ENCODE peak calls at places on chromosomes 2 and 18, in nine cellular contexts. One of them, this sample, is unnamed.

GRCh38 chr18:44968336-44968735 is 287.6 kb downstream of the SETBP1 start:
- DNase-seq in astrocyte of the spinal cord: no peak
- DNase-seq in body of pancreas: peak
- DNase-seq in NCI-H510A treated with DMSO at 0.1 percent for 48 hours: no peak
- DNase-seq in BJ: no peak
- DNase-seq in D721Med: no peak
- DNase-seq in AG09309: no peak
- DNase-seq in HS-5: no peak
- DNase-seq in left ventricle myocardium inferior: no peak
- DNase-seq in this sample: no peak

GRCh38 chr2:60581461-60582282 is 28.2 kb upstream of the BCL11A start:
- DNase-seq in astrocyte of the spinal cord: peak
- DNase-seq in body of pancreas: peak
- DNase-seq in NCI-H510A treated with DMSO at 0.1 percent for 48 hours: peak
- DNase-seq in BJ: no peak
- DNase-seq in D721Med: peak
- DNase-seq in AG09309: no peak
- DNase-seq in HS-5: no peak
- DNase-seq in left ventricle myocardium inferior: peak
- DNase-seq in this sample: peak

GRCh38 chr18:77853859-77854258 is 604.2 kb downstream of the GALR1 start:
- DNase-seq in astrocyte of the spinal cord: no peak
- DNase-seq in body of pancreas: no peak
- DNase-seq in NCI-H510A treated with DMSO at 0.1 percent for 48 hours: no peak
- DNase-seq in BJ: no peak
- DNase-seq in D721Med: no peak
- DNase-seq in AG09309: no peak
- DNase-seq in HS-5: no peak
- DNase-seq in left ventricle myocardium inferior: no peak
- DNase-seq in this sample: no peak

GRCh38 chr2:238155051-238155760 is 3.6 kb upstream of the ERFE start:
- DNase-seq in astrocyte of the spinal cord: peak
- DNase-seq in body of pancreas: no peak
- DNase-seq in NCI-H510A treated with DMSO at 0.1 percent for 48 hours: peak
- DNase-seq in BJ: no peak
- DNase-seq in D721Med: no peak
- DNase-seq in AG09309: no peak
- DNase-seq in HS-5: no peak
- DNase-seq in left ventricle myocardium inferior: no peak
- DNase-seq in this sample: no peak

GRCh38 chr2:27925640-27926472 is 35.3 kb downstream of the BABAM2 start:
- DNase-seq in astrocyte of the spinal cord: no peak
- DNase-seq in body of pancreas: no peak
- DNase-seq in NCI-H510A treated with DMSO at 0.1 percent for 48 hours: no peak
- DNase-seq in BJ: no peak
- DNase-seq in D721Med: no peak
- DNase-seq in AG09309: no peak
- DNase-seq in HS-5: no peak
- DNase-seq in left ventricle myocardium inferior: no peak
- DNase-seq in this sample: no peak

GRCh38 chr18:13269599-13270011 is 51.0 kb downstream of the LDLRAD4 start:
- DNase-seq in astrocyte of the spinal cord: no peak
- DNase-seq in body of pancreas: no peak
- DNase-seq in NCI-H510A treated with DMSO at 0.1 percent for 48 hours: no peak
- DNase-seq in BJ: no peak
- DNase-seq in D721Med: no peak
- DNase-seq in AG09309: no peak
- DNase-seq in HS-5: no peak
- DNase-seq in left ventricle myocardium inferior: peak
- DNase-seq in this sample: no peak

GRCh38 chr18:22088029-22088428 is 81.4 kb upstream of the GATA6 start:
- DNase-seq in astrocyte of the spinal cord: no peak
- DNase-seq in body of pancreas: peak
- DNase-seq in NCI-H510A treated with DMSO at 0.1 percent for 48 hours: no peak
- DNase-seq in BJ: no peak
- DNase-seq in D721Med: no peak
- DNase-seq in AG09309: no peak
- DNase-seq in HS-5: no peak
- DNase-seq in left ventricle myocardium inferior: no peak
- DNase-seq in this sample: no peak

GRCh38 chr18:48676756-48677368 is 138.0 kb downstream of the CTIF start:
- DNase-seq in astrocyte of the spinal cord: peak
- DNase-seq in body of pancreas: peak
- DNase-seq in NCI-H510A treated with DMSO at 0.1 percent for 48 hours: peak
- DNase-seq in BJ: no peak
- DNase-seq in D721Med: peak
- DNase-seq in AG09309: no peak
- DNase-seq in HS-5: no peak
- DNase-seq in left ventricle myocardium inferior: peak
- DNase-seq in this sample: peak

GRCh38 chr2:215705771-215706261 is 269.9 kb upstream of the FN1 start:
- DNase-seq in astrocyte of the spinal cord: peak
- DNase-seq in body of pancreas: no peak
- DNase-seq in NCI-H510A treated with DMSO at 0.1 percent for 48 hours: no peak
- DNase-seq in BJ: no peak
- DNase-seq in D721Med: no peak
- DNase-seq in AG09309: no peak
- DNase-seq in HS-5: no peak
- DNase-seq in left ventricle myocardium inferior: no peak
- DNase-seq in this sample: no peak

GRCh38 chr2:203814661-203815540 is 52.7 kb upstream of the CTLA4 start:
- DNase-seq in astrocyte of the spinal cord: peak
- DNase-seq in body of pancreas: peak
- DNase-seq in NCI-H510A treated with DMSO at 0.1 percent for 48 hours: peak
- DNase-seq in BJ: no peak
- DNase-seq in D721Med: peak
- DNase-seq in AG09309: peak
- DNase-seq in HS-5: peak
- DNase-seq in left ventricle myocardium inferior: peak
- DNase-seq in this sample: peak

GRCh38 chr2:121664086-121664485 is 14.8 kb upstream of the CLASP1 start:
- DNase-seq in astrocyte of the spinal cord: no peak
- DNase-seq in body of pancreas: no peak
- DNase-seq in NCI-H510A treated with DMSO at 0.1 percent for 48 hours: no peak
- DNase-seq in BJ: no peak
- DNase-seq in D721Med: no peak
- DNase-seq in AG09309: no peak
- DNase-seq in HS-5: no peak
- DNase-seq in left ventricle myocardium inferior: no peak
- DNase-seq in this sample: no peak

GRCh38 chr2:239293450-239294430 is 107.1 kb downstream of the HDAC4 start:
- DNase-seq in astrocyte of the spinal cord: no peak
- DNase-seq in body of pancreas: no peak
- DNase-seq in NCI-H510A treated with DMSO at 0.1 percent for 48 hours: no peak
- DNase-seq in BJ: no peak
- DNase-seq in D721Med: no peak
- DNase-seq in AG09309: no peak
- DNase-seq in HS-5: no peak
- DNase-seq in left ventricle myocardium inferior: no peak
- DNase-seq in this sample: no peak

GRCh38 chr2:196230051-196230450 is 58.7 kb upstream of the STK17B start:
- DNase-seq in astrocyte of the spinal cord: no peak
- DNase-seq in body of pancreas: peak
- DNase-seq in NCI-H510A treated with DMSO at 0.1 percent for 48 hours: peak
- DNase-seq in BJ: no peak
- DNase-seq in D721Med: no peak
- DNase-seq in AG09309: no peak
- DNase-seq in HS-5: no peak
- DNase-seq in left ventricle myocardium inferior: no peak
- DNase-seq in this sample: no peak

GRCh38 chr2:9196637-9197036 is 10.0 kb upstream of the ASAP2 start:
- DNase-seq in astrocyte of the spinal cord: no peak
- DNase-seq in body of pancreas: no peak
- DNase-seq in NCI-H510A treated with DMSO at 0.1 percent for 48 hours: no peak
- DNase-seq in BJ: no peak
- DNase-seq in D721Med: no peak
- DNase-seq in AG09309: no peak
- DNase-seq in HS-5: no peak
- DNase-seq in left ventricle myocardium inferior: no peak
- DNase-seq in this sample: no peak

GRCh38 chr2:142130111-142131015 is 453 bp downstream of the LRP1B start:
- DNase-seq in astrocyte of the spinal cord: peak
- DNase-seq in body of pancreas: peak
- DNase-seq in NCI-H510A treated with DMSO at 0.1 percent for 48 hours: peak
- DNase-seq in BJ: no peak
- DNase-seq in D721Med: no peak
- DNase-seq in AG09309: no peak
- DNase-seq in HS-5: peak
- DNase-seq in left ventricle myocardium inferior: peak
- DNase-seq in this sample: no peak

GRCh38 chr2:216857131-216857550 is 2.7 kb downstream of the TNP1 start:
- DNase-seq in astrocyte of the spinal cord: peak
- DNase-seq in body of pancreas: no peak
- DNase-seq in NCI-H510A treated with DMSO at 0.1 percent for 48 hours: peak
- DNase-seq in BJ: no peak
- DNase-seq in D721Med: no peak
- DNase-seq in AG09309: no peak
- DNase-seq in HS-5: peak
- DNase-seq in left ventricle myocardium inferior: no peak
- DNase-seq in this sample: no peak

GRCh38 chr2:195121341-195121740 is 535.7 kb upstream of the SLC39A10 start:
- DNase-seq in astrocyte of the spinal cord: no peak
- DNase-seq in body of pancreas: no peak
- DNase-seq in NCI-H510A treated with DMSO at 0.1 percent for 48 hours: no peak
- DNase-seq in BJ: no peak
- DNase-seq in D721Med: no peak
- DNase-seq in AG09309: no peak
- DNase-seq in HS-5: no peak
- DNase-seq in left ventricle myocardium inferior: no peak
- DNase-seq in this sample: no peak

GRCh38 chr2:203661509-203661908 is 44.9 kb upstream of the CD28 start:
- DNase-seq in astrocyte of the spinal cord: no peak
- DNase-seq in body of pancreas: no peak
- DNase-seq in NCI-H510A treated with DMSO at 0.1 percent for 48 hours: no peak
- DNase-seq in BJ: no peak
- DNase-seq in D721Med: no peak
- DNase-seq in AG09309: no peak
- DNase-seq in HS-5: no peak
- DNase-seq in left ventricle myocardium inferior: no peak
- DNase-seq in this sample: no peak

GRCh38 chr2:61775956-61776570 is 77.8 kb downstream of the FAM161A start:
- DNase-seq in astrocyte of the spinal cord: no peak
- DNase-seq in body of pancreas: no peak
- DNase-seq in NCI-H510A treated with DMSO at 0.1 percent for 48 hours: no peak
- DNase-seq in BJ: no peak
- DNase-seq in D721Med: no peak
- DNase-seq in AG09309: no peak
- DNase-seq in HS-5: no peak
- DNase-seq in left ventricle myocardium inferior: no peak
- DNase-seq in this sample: no peak

GRCh38 chr2:85585781-85586105 is 1.5 kb downstream of the VAMP5 start:
- DNase-seq in astrocyte of the spinal cord: peak
- DNase-seq in body of pancreas: no peak
- DNase-seq in NCI-H510A treated with DMSO at 0.1 percent for 48 hours: no peak
- DNase-seq in BJ: no peak
- DNase-seq in D721Med: no peak
- DNase-seq in AG09309: no peak
- DNase-seq in HS-5: no peak
- DNase-seq in left ventricle myocardium inferior: no peak
- DNase-seq in this sample: no peak

GRCh38 chr2:230602562-230603230 is 109.9 kb upstream of the CAB39 start:
- DNase-seq in astrocyte of the spinal cord: no peak
- DNase-seq in body of pancreas: no peak
- DNase-seq in NCI-H510A treated with DMSO at 0.1 percent for 48 hours: no peak
- DNase-seq in BJ: no peak
- DNase-seq in D721Med: no peak
- DNase-seq in AG09309: no peak
- DNase-seq in HS-5: no peak
- DNase-seq in left ventricle myocardium inferior: no peak
- DNase-seq in this sample: no peak

GRCh38 chr2:225354281-225354774 is 45.2 kb upstream of the NYAP2 start:
- DNase-seq in astrocyte of the spinal cord: peak
- DNase-seq in body of pancreas: no peak
- DNase-seq in NCI-H510A treated with DMSO at 0.1 percent for 48 hours: no peak
- DNase-seq in BJ: peak
- DNase-seq in D721Med: no peak
- DNase-seq in AG09309: peak
- DNase-seq in HS-5: peak
- DNase-seq in left ventricle myocardium inferior: no peak
- DNase-seq in this sample: no peak

GRCh38 chr2:27664245-27664574 is 521 bp downstream of the SLC4A1AP start:
- DNase-seq in astrocyte of the spinal cord: no peak
- DNase-seq in body of pancreas: no peak
- DNase-seq in NCI-H510A treated with DMSO at 0.1 percent for 48 hours: no peak
- DNase-seq in BJ: no peak
- DNase-seq in D721Med: no peak
- DNase-seq in AG09309: no peak
- DNase-seq in HS-5: no peak
- DNase-seq in left ventricle myocardium inferior: no peak
- DNase-seq in this sample: no peak

GRCh38 chr2:120957905-120958304 is 222.2 kb downstream of the GLI2 start:
- DNase-seq in astrocyte of the spinal cord: no peak
- DNase-seq in body of pancreas: peak
- DNase-seq in NCI-H510A treated with DMSO at 0.1 percent for 48 hours: no peak
- DNase-seq in BJ: no peak
- DNase-seq in D721Med: no peak
- DNase-seq in AG09309: no peak
- DNase-seq in HS-5: no peak
- DNase-seq in left ventricle myocardium inferior: peak
- DNase-seq in this sample: no peak

GRCh38 chr2:127279781-127280180 is 14.2 kb downstream of the ERCC3 start:
- DNase-seq in astrocyte of the spinal cord: no peak
- DNase-seq in body of pancreas: no peak
- DNase-seq in NCI-H510A treated with DMSO at 0.1 percent for 48 hours: no peak
- DNase-seq in BJ: no peak
- DNase-seq in D721Med: no peak
- DNase-seq in AG09309: no peak
- DNase-seq in HS-5: no peak
- DNase-seq in left ventricle myocardium inferior: no peak
- DNase-seq in this sample: no peak

GRCh38 chr2:86035883-86036789 is 69.5 kb downstream of the POLR1A start:
- DNase-seq in astrocyte of the spinal cord: peak
- DNase-seq in body of pancreas: peak
- DNase-seq in NCI-H510A treated with DMSO at 0.1 percent for 48 hours: peak
- DNase-seq in BJ: peak
- DNase-seq in D721Med: no peak
- DNase-seq in AG09309: no peak
- DNase-seq in HS-5: no peak
- DNase-seq in left ventricle myocardium inferior: peak
- DNase-seq in this sample: no peak

GRCh38 chr2:160427629-160428424 is 65.8 kb downstream of the RBMS1 start:
- DNase-seq in astrocyte of the spinal cord: peak
- DNase-seq in body of pancreas: no peak
- DNase-seq in NCI-H510A treated with DMSO at 0.1 percent for 48 hours: no peak
- DNase-seq in BJ: no peak
- DNase-seq in D721Med: no peak
- DNase-seq in AG09309: peak
- DNase-seq in HS-5: no peak
- DNase-seq in left ventricle myocardium inferior: no peak
- DNase-seq in this sample: no peak

GRCh38 chr18:76338619-76339245 is 156.3 kb downstream of the ZNF516 start:
- DNase-seq in astrocyte of the spinal cord: no peak
- DNase-seq in body of pancreas: no peak
- DNase-seq in NCI-H510A treated with DMSO at 0.1 percent for 48 hours: no peak
- DNase-seq in BJ: no peak
- DNase-seq in D721Med: no peak
- DNase-seq in AG09309: no peak
- DNase-seq in HS-5: no peak
- DNase-seq in left ventricle myocardium inferior: no peak
- DNase-seq in this sample: no peak

GRCh38 chr2:4673025-4673489 is 969.7 kb downstream of the DCDC2C start:
- DNase-seq in astrocyte of the spinal cord: no peak
- DNase-seq in body of pancreas: no peak
- DNase-seq in NCI-H510A treated with DMSO at 0.1 percent for 48 hours: peak
- DNase-seq in BJ: no peak
- DNase-seq in D721Med: no peak
- DNase-seq in AG09309: peak
- DNase-seq in HS-5: no peak
- DNase-seq in left ventricle myocardium inferior: no peak
- DNase-seq in this sample: no peak

GRCh38 chr2:42951263-42951938 is 159.0 kb upstream of the HAAO start:
- DNase-seq in astrocyte of the spinal cord: no peak
- DNase-seq in body of pancreas: no peak
- DNase-seq in NCI-H510A treated with DMSO at 0.1 percent for 48 hours: no peak
- DNase-seq in BJ: no peak
- DNase-seq in D721Med: no peak
- DNase-seq in AG09309: no peak
- DNase-seq in HS-5: no peak
- DNase-seq in left ventricle myocardium inferior: no peak
- DNase-seq in this sample: no peak

GRCh38 chr2:222424729-222425671 is 657 bp downstream of the SGPP2 start:
- DNase-seq in astrocyte of the spinal cord: no peak
- DNase-seq in body of pancreas: peak
- DNase-seq in NCI-H510A treated with DMSO at 0.1 percent for 48 hours: peak
- DNase-seq in BJ: no peak
- DNase-seq in D721Med: no peak
- DNase-seq in AG09309: no peak
- DNase-seq in HS-5: no peak
- DNase-seq in left ventricle myocardium inferior: peak
- DNase-seq in this sample: peak

This sample was measured in NCI-H1930.